ENCODE peak calls at places on chromosomes 2 and 18, in nine cellular contexts. I is Peyer's patch, Y is vagina, F is stomach, P is ovary, G is A549, R is transverse colon, T is testis, X is H54. D is an unnamed sample.

GRCh38 chr2:199228887-199229819 is 228.6 kb downstream of the SATB2 start:
- DNase-seq in X (peak), T (no peak), Y (no peak), P (no peak), G (no peak), R (no peak), F (no peak), I (no peak), D (no peak)

GRCh38 chr2:218997730-218998129 is 4.5 kb upstream of the CRYBA2 start:
- DNase-seq in R (no peak), X (no peak), G (no peak), F (no peak), T (no peak), Y (no peak), I (no peak), P (no peak), D (peak)

GRCh38 chr2:181742908-181743722 is 62.8 kb upstream of the NEUROD1 start:
- DNase-seq in R (peak), F (peak), P (peak), G (peak), I (no peak), X (no peak), T (peak), Y (no peak), D (peak)

GRCh38 chr18:48153641-48154481 is 223.4 kb upstream of the SMAD2 start:
- DNase-seq in F (peak), T (peak), G (no peak), Y (no peak), R (no peak), P (peak), X (peak), I (no peak), D (no peak)

GRCh38 chr2:121947681-121948080 is 192.2 kb downstream of the TSN start:
- DNase-seq in T (no peak), F (no peak), G (no peak), R (no peak), Y (no peak), I (no peak), P (no peak), X (no peak), D (no peak)

GRCh38 chr2:41865263-41865662 is 182.6 kb upstream of the PKDCC start:
- DNase-seq in P (no peak), R (no peak), Y (no peak), F (no peak), G (no peak), T (no peak), I (no peak), X (no peak), D (no peak)

GRCh38 chr2:230824406-230824978 is 40.2 kb upstream of the ITM2C start:
- DNase-seq in R (peak), X (peak), T (peak), F (peak), I (peak), Y (no peak), P (peak), G (peak), D (peak)

GRCh38 chr2:160472839-160473251 is 20.8 kb downstream of the RBMS1 start:
- DNase-seq in X (no peak), Y (no peak), T (no peak), R (no peak), F (no peak), G (no peak), P (no peak), I (no peak), D (no peak)

GRCh38 chr18:62603211-62603610 is 80.4 kb downstream of the ZCCHC2 start:
- DNase-seq in X (no peak), P (no peak), R (no peak), T (no peak), G (no peak), Y (no peak), I (no peak), F (no peak), D (no peak)

GRCh38 chr2:181680937-181681811 is 857 bp upstream of the NEUROD1 start:
- DNase-seq in G (no peak), F (no peak), Y (no peak), T (no peak), I (no peak), P (no peak), X (no peak), R (no peak), D (no peak)

GRCh38 chr2:101558740-101559508 is 84.0 kb upstream of the RFX8 start:
- DNase-seq in I (no peak), P (no peak), F (no peak), X (no peak), R (no peak), Y (no peak), G (no peak), T (no peak), D (no peak)

GRCh38 chr2:95728878-95729511 is 137.2 kb downstream of the TRIM43 start:
- DNase-seq in I (no peak), R (peak), T (peak), P (peak), G (peak), F (peak), X (peak), Y (peak), D (peak)

GRCh38 chr2:145652992-145653545 is 1133.2 kb upstream of the ZEB2 start:
- DNase-seq in Y (no peak), R (no peak), P (peak), X (no peak), G (no peak), I (no peak), F (no peak), T (no peak), D (no peak)

GRCh38 chr2:29113891-29114321 is 1.3 kb upstream of the CLIP4 start:
- DNase-seq in P (peak), R (peak), T (peak), Y (no peak), X (peak), F (peak), I (no peak), G (peak), D (peak)

GRCh38 chr2:29117636-29118303 is 2.6 kb downstream of the CLIP4 start:
- DNase-seq in T (no peak), I (no peak), F (no peak), R (no peak), X (peak), G (peak), Y (no peak), P (no peak), D (peak)

GRCh38 chr2:29114841-29115609 is at the start of gene CLIP4:
- DNase-seq in F (peak), T (peak), I (peak), G (peak), X (peak), P (peak), R (peak), Y (peak), D (peak)

GRCh38 chr2:29114514-29114840 is 738 bp upstream of the CLIP4 start:
- DNase-seq in P (peak), R (no peak), G (no peak), T (peak), X (no peak), F (no peak), Y (no peak), I (no peak), D (no peak)

DNA sequence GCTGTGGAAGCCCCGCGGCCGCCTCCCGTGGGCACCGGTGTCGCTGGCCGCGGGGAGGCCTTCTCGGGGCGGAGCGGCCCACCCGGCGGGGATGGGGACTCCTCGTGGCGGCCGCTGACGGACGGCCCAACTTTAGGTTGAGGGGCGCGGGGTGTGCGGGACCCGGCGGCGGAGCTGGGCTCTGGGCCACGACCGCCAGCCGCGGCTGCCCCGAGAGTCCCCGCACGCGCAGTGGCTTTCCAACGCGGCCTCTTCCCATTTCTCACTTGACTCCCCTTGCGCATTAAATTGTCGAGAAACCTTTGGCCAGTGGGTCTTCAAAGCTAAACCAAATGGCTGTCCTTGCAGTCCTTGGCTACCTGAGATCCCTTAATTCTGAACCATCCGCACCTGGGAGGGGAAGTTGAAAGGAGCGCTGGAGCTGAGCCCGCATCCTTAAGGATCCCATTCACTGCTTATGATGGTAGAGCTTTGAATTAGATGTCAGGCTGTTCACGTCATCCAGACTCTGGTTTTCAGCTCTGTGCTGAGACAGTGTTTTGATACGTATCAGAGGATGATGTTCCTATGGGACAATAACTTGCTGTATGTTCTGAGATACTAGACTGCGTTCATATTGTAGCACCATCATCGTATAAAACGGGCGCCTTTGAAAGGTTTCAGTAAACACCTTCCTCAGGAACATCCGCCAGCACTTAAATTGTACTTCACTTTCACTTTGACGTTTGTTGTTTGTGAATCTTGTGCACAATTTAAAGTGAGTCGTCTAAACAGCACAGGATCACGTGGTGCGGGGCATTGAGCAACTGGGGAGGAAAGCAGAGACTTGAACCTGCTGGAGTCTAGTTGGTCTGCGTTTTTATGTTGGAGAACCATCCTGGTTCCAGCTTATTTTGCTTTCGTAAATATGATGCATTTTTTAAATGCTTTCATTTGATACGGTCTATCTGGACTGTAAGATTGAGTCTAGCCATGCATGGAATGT is 874 bp downstream of the CLIP4 start:
- DNase-seq in P (peak), T (peak), X (peak), I (no peak), F (peak), R (peak), G (peak), Y (no peak), D (peak)
- TF ChIP-seq POLR2A in P (peak), T (no peak), X (no peak), I (no peak), F (no peak), R (peak), G (peak), Y (no peak), D (peak)

GRCh38 chr2:64391940-64392339 is 62.0 kb upstream of the LGALSL start:
- DNase-seq in G (no peak), T (no peak), R (no peak), Y (peak), P (no peak), I (no peak), F (no peak), X (no peak), D (no peak)
- TF ChIP-seq POLR2A in G (no peak), T (no peak), R (no peak), Y (no peak), P (no peak), I (no peak), F (no peak), X (no peak), D (no peak)

DNA sequence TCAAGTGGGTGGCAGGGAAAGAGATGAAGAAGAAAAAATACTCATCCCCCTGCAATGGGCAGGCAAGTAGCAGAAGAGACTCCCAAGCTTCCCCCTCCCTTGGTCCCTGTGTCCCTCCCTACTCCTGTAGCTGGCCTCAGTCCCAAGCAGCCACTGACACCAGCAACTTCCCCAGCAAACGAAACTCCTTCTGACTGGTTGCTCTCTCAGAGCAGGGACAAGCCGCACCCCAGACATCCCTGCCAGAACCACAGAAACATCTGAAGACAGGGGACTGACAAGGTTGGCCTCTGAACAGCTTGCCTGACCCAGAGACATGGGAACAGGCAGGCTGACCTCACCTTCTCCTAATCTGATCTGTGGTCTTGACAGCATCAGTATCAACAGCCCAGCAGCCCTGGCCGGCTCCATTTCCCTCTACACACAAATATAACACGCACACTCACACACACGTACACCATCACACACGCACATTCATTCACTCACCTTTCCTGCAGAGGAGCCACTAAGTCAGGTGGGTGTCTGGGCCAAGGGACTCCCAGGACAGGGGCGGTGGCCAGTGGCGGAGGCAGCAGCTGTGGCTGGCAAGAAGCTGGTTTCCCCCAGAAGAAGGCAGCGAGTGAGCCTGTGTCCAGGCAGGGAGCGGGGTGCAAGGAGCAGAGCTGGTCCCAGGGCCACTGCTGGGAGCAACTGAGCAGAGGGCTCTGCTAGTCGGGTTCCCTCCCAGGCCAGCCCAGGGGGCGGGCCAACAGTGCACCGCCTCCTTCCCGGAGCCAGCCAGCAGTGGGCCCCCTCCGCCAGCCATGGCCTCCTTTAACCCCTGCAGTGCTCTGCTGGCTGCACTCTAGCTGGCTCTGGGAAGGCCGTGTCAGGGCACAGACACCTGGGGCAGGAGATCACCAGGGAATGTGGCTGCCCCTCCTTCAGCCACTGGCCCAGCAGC is 59.1 kb downstream of the TNS1 start:
- DNase-seq in T (peak), G (peak), P (peak), Y (no peak), R (peak), I (peak), F (peak), X (peak), D (peak)
- TF ChIP-seq POLR2A in T (no peak), G (peak), P (peak), Y (peak), R (peak), I (peak), F (no peak), X (peak), D (no peak)

GRCh38 chr2:36461039-36461681 is 105.6 kb downstream of the CRIM1 start:
- DNase-seq in T (no peak), R (no peak), I (no peak), Y (no peak), P (no peak), G (peak), X (peak), F (no peak), D (no peak)
- TF ChIP-seq POLR2A in T (no peak), R (no peak), I (no peak), Y (no peak), P (no peak), G (no peak), X (no peak), F (no peak), D (no peak)

GRCh38 chr2:180010701-180011100 is 3.6 kb upstream of the CWC22 start:
- DNase-seq in F (no peak), G (no peak), X (no peak), I (no peak), P (no peak), R (no peak), Y (no peak), T (no peak), D (no peak)

GRCh38 chr2:180006236-180006635 is 861 bp downstream of the CWC22 start:
- DNase-seq in G (no peak), Y (no peak), X (no peak), R (no peak), P (no peak), T (no peak), I (no peak), F (no peak), D (peak)

GRCh38 chr2:180004731-180005130 is 2.4 kb downstream of the CWC22 start:
- DNase-seq in G (no peak), R (no peak), Y (no peak), T (no peak), I (no peak), P (no peak), F (no peak), X (no peak), D (no peak)

GRCh38 chr2:180003566-180003965 is 3.5 kb downstream of the CWC22 start:
- DNase-seq in I (no peak), F (no peak), X (no peak), R (no peak), T (no peak), Y (no peak), G (no peak), P (no peak), D (no peak)

DNA sequence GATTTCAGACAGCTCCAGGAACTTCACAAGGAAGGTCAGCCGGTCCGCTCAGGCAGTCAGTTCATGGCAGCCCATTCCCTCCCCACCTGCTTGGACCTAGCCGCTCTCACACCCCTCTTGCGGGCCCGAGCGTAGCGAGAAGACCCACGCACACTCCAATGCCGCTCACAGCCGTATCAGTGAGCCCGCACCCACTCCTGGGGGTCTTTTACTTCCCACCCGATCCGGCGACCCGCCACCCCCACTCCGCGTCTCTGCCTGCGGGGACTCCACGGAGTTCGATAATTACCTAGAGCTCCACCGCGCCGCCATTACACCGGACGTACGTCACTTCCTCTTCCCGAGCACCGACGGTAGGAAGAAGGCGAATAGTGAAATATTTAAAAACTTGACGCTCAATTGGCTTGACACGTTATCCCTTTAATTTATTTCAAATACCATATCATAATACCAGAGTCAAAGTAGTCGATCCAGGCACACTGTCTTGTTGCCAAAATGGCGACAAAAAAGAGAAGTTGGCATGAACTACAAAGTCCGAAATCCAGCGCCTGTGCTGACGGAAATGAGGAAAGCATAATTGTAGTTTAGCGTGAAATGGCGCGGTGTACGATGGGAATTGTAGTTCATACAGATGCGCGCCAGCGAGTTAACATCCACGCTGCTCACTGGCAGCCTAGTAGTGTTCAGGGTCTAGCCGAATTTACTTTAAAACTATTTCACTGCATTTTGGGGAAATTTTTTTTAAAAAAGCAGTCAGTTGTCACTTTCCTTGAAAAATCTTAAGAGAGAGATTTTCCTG is at the start of gene CWC22:
- DNase-seq in Y (no peak), X (peak), I (peak), T (peak), R (peak), P (peak), F (peak), G (peak), D (peak)
- TF ChIP-seq POLR2A in Y (peak), X (peak), I (no peak), T (no peak), R (peak), P (peak), F (no peak), G (peak), D (peak)

GRCh38 chr2:3399403-3399802 is 19.9 kb downstream of the TRAPPC12 start:
- DNase-seq in I (no peak), T (no peak), F (no peak), R (no peak), P (no peak), G (no peak), X (no peak), Y (no peak), D (no peak)
- TF ChIP-seq POLR2A in I (no peak), T (no peak), F (no peak), R (no peak), P (no peak), G (no peak), X (no peak), Y (no peak), D (no peak)

GRCh38 chr2:99337164-99337930 is at the start of gene EIF5B:
- DNase-seq in F (peak), P (peak), X (peak), R (peak), Y (peak), T (peak), G (peak), I (peak), D (peak)
- TF ChIP-seq POLR2A in F (peak), P (peak), X (peak), R (peak), Y (no peak), T (no peak), G (peak), I (peak), D (peak)

GRCh38 chr2:37571571-37572136 is 99.8 kb downstream of the CDC42EP3 start:
- DNase-seq in Y (no peak), R (no peak), X (no peak), F (no peak), P (no peak), I (no peak), G (no peak), T (no peak), D (no peak)
- TF ChIP-seq POLR2A in Y (no peak), R (no peak), X (no peak), F (no peak), P (no peak), I (no peak), G (no peak), T (no peak), D (no peak)

D was measured in erythroblast.